ENCODE peak calls at places on chromosomes 6 and 20, in nine cellular contexts. J is A549, A is uterus, B is HCT116, V is heart left ventricle, R is thoracic aorta, H is aorta, Q is IMR-90, X is transverse colon. K is an unnamed sample.

GRCh38 chr20:3768342-3769130 is 983 bp upstream of the ADISSP start:
- DNase-seq in J (peak; percentile 90), A (peak; percentile 71), B (peak; percentile 52), V (peak; percentile 77), R (peak; percentile 31), H (peak; percentile 92), Q (peak; percentile 81), X (peak; percentile 77), K (peak; percentile 75)

GRCh38 chr20:59571591-59572314 is 32.6 kb upstream of the PHACTR3 start:
- DNase-seq in J (peak; percentile 41), A (peak; percentile 62), B (peak; percentile 12), V (peak; percentile 71), R (no peak), H (peak; percentile 84), Q (peak; percentile 38), X (peak; percentile 59), K (peak; percentile 55)

GRCh38 chr20:3902446-3902845 is 13.3 kb downstream of the PANK2 start:
- DNase-seq in J (no peak), A (no peak), B (no peak), V (no peak), R (no peak), H (no peak), Q (no peak), X (no peak), K (no peak)

GRCh38 chr6:132084811-132085509 is 133.8 kb upstream of the CCN2 start:
- DNase-seq in J (peak; percentile 45), A (no peak), B (no peak), V (no peak), R (no peak), H (no peak), Q (peak; percentile 99), X (no peak), K (no peak)

GRCh38 chr20:61440548-61441055 is 188.5 kb downstream of the CDH4 start:
- DNase-seq in J (no peak), A (no peak), B (no peak), V (no peak), R (no peak), H (no peak), Q (no peak), X (no peak), K (no peak)

GRCh38 chr6:36184311-36184710 is 12.2 kb upstream of the BRPF3 start:
- DNase-seq in J (no peak), A (no peak), B (no peak), V (no peak), R (no peak), H (no peak), Q (no peak), X (no peak), K (no peak)

GRCh38 chr6:112882381-112882780 is 535.3 kb downstream of the RFPL4B start:
- DNase-seq in J (no peak), A (no peak), B (no peak), V (no peak), R (no peak), H (no peak), Q (no peak), X (no peak), K (no peak)

GRCh38 chr20:20213722-20214121 is 154.2 kb upstream of the INSM1 start:
- DNase-seq in J (no peak), A (no peak), B (no peak), V (no peak), R (no peak), H (no peak), Q (no peak), X (no peak), K (no peak)

GRCh38 chr6:41174610-41175009 is 11.7 kb upstream of the TREM2 start:
- DNase-seq in J (no peak), A (no peak), B (no peak), V (no peak), R (no peak), H (no peak), Q (no peak), X (no peak), K (no peak)

GRCh38 chr6:10597499-10598001 is 76.4 kb downstream of the GCNT2 start:
- DNase-seq in J (no peak), A (no peak), B (no peak), V (no peak), R (no peak), H (no peak), Q (no peak), X (no peak), K (no peak)

GRCh38 chr20:53582574-53583351 is 10.9 kb downstream of the ZNF217 start:
- DNase-seq in J (peak; percentile 71), A (peak; percentile 35), B (no peak), V (peak; percentile 48), R (no peak), H (no peak), Q (peak; percentile 95), X (no peak), K (no peak)

GRCh38 chr6:166957087-166957804 is 896 bp upstream of the RNASET2 start:
- DNase-seq in J (no peak), A (peak; percentile 44), B (no peak), V (peak; percentile 73), R (no peak), H (no peak), Q (no peak), X (peak; percentile 79), K (peak; percentile 76)

GRCh38 chr6:154937306-154938244 is 57.5 kb upstream of the TIAM2 start:
- DNase-seq in J (no peak), A (no peak), B (no peak), V (no peak), R (no peak), H (no peak), Q (peak; percentile 77), X (no peak), K (no peak)

DNA sequence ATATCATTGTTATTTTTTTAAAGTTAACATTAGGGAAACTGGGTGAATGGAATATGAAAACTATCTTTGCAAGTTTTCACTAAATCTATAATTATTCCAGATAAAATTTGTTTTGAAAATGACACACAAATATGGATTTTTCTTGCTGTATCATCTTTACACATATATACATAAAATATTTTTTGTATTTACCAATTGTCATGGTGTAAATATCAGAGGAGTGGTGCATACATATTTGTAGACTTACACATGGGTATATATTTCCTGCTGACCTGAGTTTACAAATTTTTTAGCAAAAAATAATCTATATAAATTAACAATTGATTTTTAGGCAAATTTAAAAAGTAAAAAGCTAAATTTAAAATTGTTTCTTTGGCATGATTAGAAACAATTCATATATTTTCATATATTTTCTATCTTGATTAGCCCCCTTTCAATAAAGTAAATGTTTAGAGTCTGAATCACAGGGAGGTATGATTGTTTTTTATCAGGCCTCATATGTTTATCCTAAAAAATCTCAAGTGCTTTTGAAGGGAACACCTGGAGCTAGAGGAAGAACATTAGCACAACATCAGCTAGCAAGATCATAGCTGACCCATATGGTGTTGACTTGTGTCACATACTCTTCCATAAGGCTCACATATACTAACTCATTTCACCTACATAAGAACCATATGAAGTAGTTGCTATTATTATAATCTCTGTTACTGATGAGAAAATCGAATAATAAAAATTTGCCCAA is 671.8 kb upstream of the GJE1 start:
- DNase-seq in J (no peak), A (no peak), B (no peak), V (no peak), R (no peak), H (no peak), Q (no peak), X (no peak), K (no peak)
- H3K27ac ChIP-seq in J (no peak overlapping the region), A (no peak overlapping the region), B (no peak overlapping the region), V (no peak overlapping the region), R (no peak overlapping the region), H (no peak overlapping the region), Q (no peak overlapping the region), X (no peak overlapping the region), K (no peak overlapping the region)

GRCh38 chr6:88492824-88493223 is 326.7 kb upstream of the CNR1 start:
- DNase-seq in J (peak; percentile 41), A (no peak), B (peak; percentile 22), V (no peak), R (no peak), H (no peak), Q (peak; percentile 28), X (no peak), K (no peak)

GRCh38 chr6:88494401-88495140 is 328.4 kb upstream of the CNR1 start:
- DNase-seq in J (no peak), A (no peak), B (no peak), V (no peak), R (no peak), H (no peak), Q (no peak), X (no peak), K (no peak)

GRCh38 chr6:88491266-88491665 is 325.1 kb upstream of the CNR1 start:
- DNase-seq in J (no peak), A (no peak), B (no peak), V (no peak), R (no peak), H (no peak), Q (no peak), X (no peak), K (no peak)

GRCh38 chr6:88492241-88492640 is 326.1 kb upstream of the CNR1 start:
- DNase-seq in J (no peak), A (no peak), B (no peak), V (no peak), R (no peak), H (no peak), Q (no peak), X (no peak), K (no peak)

DNA sequence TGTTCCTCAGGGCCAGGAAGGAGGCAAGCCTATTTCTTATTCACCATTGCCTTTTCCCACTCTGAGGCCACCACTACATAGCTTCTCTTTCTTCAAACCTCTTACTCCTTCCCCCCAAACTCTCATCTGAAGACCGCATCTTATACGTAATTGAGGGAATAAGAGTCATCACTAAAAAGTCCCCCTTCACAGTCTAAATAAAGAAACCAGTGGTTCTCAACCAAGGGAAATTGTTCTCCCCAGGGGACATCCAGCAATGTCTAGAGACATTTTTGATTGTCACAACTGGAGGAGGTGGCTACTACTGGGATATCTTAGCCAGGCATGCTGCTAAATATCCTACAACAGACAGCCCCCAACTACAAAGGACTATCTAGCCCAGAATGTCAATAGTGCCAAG is 327.6 kb upstream of the CNR1 start:
- DNase-seq in J (no peak), A (no peak), B (no peak), V (no peak), R (no peak), H (no peak), Q (no peak), X (no peak), K (no peak)
- H3K4me3 ChIP-seq in J (no peak overlapping the region), A (no peak overlapping the region), B (no peak overlapping the region), V (no peak overlapping the region), R (no peak overlapping the region), H (no peak overlapping the region), Q (no peak overlapping the region), X (no peak overlapping the region), K (no peak overlapping the region)

GRCh38 chr6:169845426-169846285 is 94.2 kb downstream of the ERMARD start:
- DNase-seq in J (no peak), A (peak; percentile 5), B (no peak), V (no peak), R (no peak), H (no peak), Q (no peak), X (no peak), K (no peak)
- H3K4me1 ChIP-seq in J (no peaks in the 10 kb centered on the region), A (no peaks in the 10 kb centered on the region), B (no peaks in the 10 kb centered on the region), V (no peaks in the 10 kb centered on the region), R (no peaks in the 10 kb centered on the region), H (no peaks in the 10 kb centered on the region), Q (no peaks in the 10 kb centered on the region), X (no peaks in the 10 kb centered on the region), K (no peaks in the 10 kb centered on the region)

DNA sequence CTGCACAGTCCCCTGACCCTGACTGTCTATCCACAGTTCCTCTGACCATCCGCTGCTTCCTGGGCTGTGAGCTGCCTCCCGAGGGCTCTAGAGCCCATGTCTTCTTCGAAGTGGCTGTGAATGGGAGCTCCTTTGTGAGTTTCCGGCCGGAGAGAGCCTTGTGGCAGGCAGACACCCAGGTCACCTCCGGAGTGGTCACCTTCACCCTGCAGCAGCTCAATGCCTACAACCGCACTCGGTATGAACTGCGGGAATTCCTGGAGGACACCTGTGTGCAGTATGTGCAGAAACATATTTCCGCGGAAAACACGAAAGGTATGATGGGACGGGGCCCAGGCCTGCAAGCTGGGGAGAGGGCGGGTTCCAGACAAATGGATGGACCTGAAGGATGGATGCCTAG is 4.3 kb downstream of the PROCR start:
- DNase-seq in J (no peak), A (no peak), B (no peak), V (no peak), R (no peak), H (no peak), Q (no peak), X (no peak), K (no peak)
- H3K27ac ChIP-seq in J (no peak overlapping the region), A (no peak overlapping the region), B (no peak overlapping the region), V (no peak overlapping the region), R (no peak overlapping the region), H (no peak overlapping the region), Q (no peak overlapping the region), X (no peak overlapping the region), K (no peak overlapping the region)

K was measured in colonic mucosa.